ENCODE peak calls at places on chromosomes 1 and 21, in ten cellular contexts. M is left ventricle myocardium inferior; Q is naive thymus-derived CD4-positive, alpha-beta T cell; D is psoas muscle; N is kidney epithelial cell; K is transverse colon; L is GM23338; H is tibial artery; W is NT2/D1; F is heart left ventricle. S is an unnamed sample.
A peak's percentile ranks its signal among the peaks of the same experiment; 100 is the strongest.

GRCh38 chr1:92473781-92474495 is 12.8 kb downstream of the GFI1 start:
- DNase-seq in M (no peak), Q (no peak), D (no peak), N (no peak), K (no peak), L (no peak), H (no peak), W (no peak), F (no peak), S (no peak)

GRCh38 chr1:17168480-17168878 is 36.4 kb upstream of the PADI1 start:
- DNase-seq in M (no peak), Q (no peak), D (no peak), N (peak; percentile 65), K (no peak), L (no peak), H (no peak), W (no peak), F (no peak), S (no peak)

GRCh38 chr1:11188381-11188780 is 774 bp upstream of the ANGPTL7 start:
- DNase-seq in M (no peak), Q (no peak), D (no peak), N (no peak), K (no peak), L (no peak), H (no peak), W (no peak), F (no peak), S (no peak)

GRCh38 chr1:183776731-183777130 is 28.2 kb upstream of the RGL1 start:
- DNase-seq in M (no peak), Q (no peak), D (no peak), N (no peak), K (no peak), L (no peak), H (no peak), W (no peak), F (no peak), S (no peak)

GRCh38 chr1:92599184-92599583 is 112.5 kb upstream of the GFI1 start:
- DNase-seq in M (no peak), Q (no peak), D (no peak), N (no peak), K (no peak), L (peak; percentile 18), H (no peak), W (no peak), F (no peak), S (no peak)

GRCh38 chr21:42632336-42632751 is 21.1 kb upstream of the PDE9A start:
- DNase-seq in M (no peak), Q (no peak), D (no peak), N (no peak), K (peak; percentile 6), L (peak; percentile 44), H (no peak), W (no peak), F (no peak), S (no peak)

GRCh38 chr1:58465825-58466617 is 80.5 kb downstream of the OMA1 start:
- DNase-seq in M (no peak), Q (no peak), D (no peak), N (no peak), K (no peak), L (peak; percentile 7), H (no peak), W (no peak), F (no peak), S (no peak)

GRCh38 chr21:44281801-44282200 is 3.9 kb upstream of the AIRE start:
- DNase-seq in M (no peak), Q (no peak), D (no peak), N (no peak), K (no peak), L (no peak), H (no peak), W (no peak), F (peak; percentile 40), S (no peak)

GRCh38 chr1:201411292-201411691 is 10.2 kb downstream of the TNNI1 start:
- DNase-seq in M (no peak), Q (no peak), D (no peak), N (no peak), K (no peak), L (no peak), H (no peak), W (no peak), F (no peak), S (no peak)

GRCh38 chr1:27517907-27518718 is 28.1 kb upstream of the WASF2 start:
- DNase-seq in M (no peak), Q (no peak), D (no peak), N (no peak), K (peak; percentile 90), L (no peak), H (no peak), W (no peak), F (no peak), S (peak; percentile 72)

GRCh38 chr1:217138173-217138838 is 415.1 kb upstream of the ESRRG start:
- DNase-seq in M (no peak), Q (no peak), D (no peak), N (no peak), K (no peak), L (peak; percentile 32), H (no peak), W (no peak), F (no peak), S (peak; percentile 57)

GRCh38 chr1:21338568-21339401 is 48.5 kb upstream of the ECE1 start:
- DNase-seq in M (peak; percentile 78), Q (no peak), D (peak; percentile 78), N (no peak), K (peak; percentile 75), L (no peak), H (peak; percentile 89), W (no peak), F (peak; percentile 80), S (no peak)

GRCh38 chr1:27571439-27572018 is 32.4 kb downstream of the AHDC1 start:
- DNase-seq in M (peak; percentile 37), Q (no peak), D (peak; percentile 37), N (no peak), K (no peak), L (peak; percentile 68), H (no peak), W (no peak), F (no peak), S (peak; percentile 81)

GRCh38 chr1:53293123-53293522 is 34.7 kb downstream of the LRP8 start:
- DNase-seq in M (no peak), Q (no peak), D (peak; percentile 29), N (no peak), K (no peak), L (no peak), H (peak; percentile 63), W (no peak), F (no peak), S (no peak)

GRCh38 chr1:212667223-212668139 is 32.2 kb downstream of the BATF3 start:
- DNase-seq in M (no peak), Q (no peak), D (peak; percentile 46), N (peak; percentile 97), K (peak; percentile 41), L (peak; percentile 39), H (peak; percentile 65), W (peak; percentile 71), F (peak; percentile 63), S (no peak)
- H3K4me3 ChIP-seq in M (peak overlapping the region; percentile 13), Q (no peak overlapping the region), D (no peak overlapping the region), N (no peak overlapping the region), K (no peak overlapping the region), L (no peak overlapping the region), H (no peak overlapping the region), W (no peak overlapping the region), F (no peak overlapping the region), S (no peak overlapping the region)

GRCh38 chr1:37487619-37487984 is 13.2 kb downstream of the ZC3H12A start:
- DNase-seq in M (no peak), Q (no peak), D (no peak), N (no peak), K (no peak), L (no peak), H (no peak), W (no peak), F (no peak), S (no peak)
- H3K36me3 ChIP-seq in M (peaks cover 63% of the 10 kb centered on the region), Q (peaks cover 7% of the 10 kb centered on the region), D (peaks cover 6% of the 10 kb centered on the region), N (peaks cover 2% of the 10 kb centered on the region), K (no peaks in the 10 kb centered on the region), L (peaks cover 4% of the 10 kb centered on the region), H (peaks cover 62% of the 10 kb centered on the region), W (peaks cover 43% of the 10 kb centered on the region), F (peaks cover 15% of the 10 kb centered on the region), S (peaks cover 4% of the 10 kb centered on the region)

GRCh38 chr1:117782056-117782455 is 147.4 kb downstream of the GDAP2 start:
- DNase-seq in M (no peak), Q (no peak), D (no peak), N (no peak), K (no peak), L (no peak), H (no peak), W (no peak), F (no peak), S (peak; percentile 11)
- H3K4me3 ChIP-seq in M (no peak overlapping the region), Q (no peak overlapping the region), D (no peak overlapping the region), N (no peak overlapping the region), K (no peak overlapping the region), L (no peak overlapping the region), H (no peak overlapping the region), W (no peak overlapping the region), F (no peak overlapping the region), S (no peak overlapping the region)

DNA sequence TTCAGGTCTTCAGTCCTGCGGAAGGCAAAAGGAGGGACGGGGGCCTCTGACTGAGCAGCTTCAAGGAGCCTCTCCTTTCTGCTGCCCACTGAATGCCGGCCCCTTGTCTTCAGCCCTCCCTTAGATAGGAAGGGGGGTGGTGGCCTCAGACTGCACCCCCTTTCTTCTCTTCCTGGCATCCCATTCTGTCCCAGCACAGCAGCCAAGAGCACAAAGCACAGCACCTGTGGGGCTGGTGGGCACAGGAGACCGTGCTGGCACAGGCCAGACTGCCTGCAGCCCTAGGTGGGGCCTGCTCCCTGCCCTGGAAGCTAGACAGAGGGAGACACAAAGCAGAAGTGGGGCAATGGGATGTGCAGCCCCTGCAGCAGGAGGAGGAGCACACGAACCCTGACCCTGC is 1.7 kb upstream of the PAQR6 start:
- DNase-seq in M (no peak), Q (no peak), D (no peak), N (no peak), K (no peak), L (no peak), H (no peak), W (no peak), F (no peak), S (no peak)
- H3K36me3 ChIP-seq in M (peaks cover 57% of the 10 kb centered on the region), Q (no peaks in the 10 kb centered on the region), D (no peaks in the 10 kb centered on the region), N (peaks cover 7% of the 10 kb centered on the region), K (no peaks in the 10 kb centered on the region), L (peaks cover 23% of the 10 kb centered on the region), H (peaks cover 56% of the 10 kb centered on the region), W (peaks cover 92% of the 10 kb centered on the region), F (peaks cover 21% of the 10 kb centered on the region), S (peaks cover 35% of the 10 kb centered on the region)

DNA sequence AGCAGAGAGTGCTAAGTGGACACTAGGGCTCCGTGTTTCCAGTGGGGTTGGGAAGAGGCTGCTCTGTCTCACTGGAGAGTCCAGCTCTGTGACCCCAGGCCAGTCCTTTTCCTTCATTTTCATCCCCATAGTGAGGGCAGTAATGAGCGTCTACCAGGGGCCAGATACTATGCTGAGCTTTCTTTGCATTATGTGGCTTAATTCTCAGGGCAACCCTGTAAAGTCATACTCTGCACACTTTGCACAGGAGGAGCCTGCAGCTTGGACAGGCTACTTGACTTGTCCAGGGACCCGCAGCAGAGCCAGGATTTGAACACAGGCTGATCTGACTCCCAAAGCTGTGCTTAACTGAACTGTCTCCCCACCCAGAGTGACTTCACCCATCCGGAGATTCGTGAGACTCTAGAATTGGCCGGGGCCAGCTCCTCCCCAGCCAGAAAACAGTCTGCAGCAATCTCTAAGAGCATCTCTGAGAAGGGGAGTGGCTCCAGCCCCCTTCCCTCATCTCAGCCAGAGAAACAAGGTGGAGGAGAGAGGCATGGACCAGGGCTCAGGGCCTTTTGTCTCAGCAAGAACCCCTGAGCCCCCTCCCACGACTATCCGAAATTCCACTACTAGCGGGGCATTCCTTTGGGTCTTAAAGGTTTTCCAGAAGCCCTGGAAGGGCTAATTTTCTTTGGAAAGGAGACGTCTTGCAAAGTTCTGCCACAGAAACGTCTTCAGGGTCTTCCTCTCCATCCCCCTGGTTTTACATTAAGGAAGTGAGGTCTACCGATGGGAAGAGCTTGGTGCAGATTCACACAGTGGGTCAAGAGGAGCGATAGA is 864 bp upstream of the FNDC5 start:
- DNase-seq in M (no peak), Q (no peak), D (no peak), N (no peak), K (no peak), L (peak; percentile 43), H (peak; percentile 22), W (no peak), F (no peak), S (peak; percentile 65)
- H3K4me3 ChIP-seq in M (peak overlapping the region; percentile 70), Q (no peak overlapping the region), D (peak overlapping the region; percentile 62), N (no peak overlapping the region), K (no peak overlapping the region), L (peak overlapping the region; percentile 61), H (peak overlapping the region; percentile 59), W (peak overlapping the region; percentile 43), F (peak overlapping the region; percentile 54), S (peak overlapping the region; percentile 49)